ENCODE peak calls at places on chromosomes 1 and 21, in ten cellular contexts. P, Y, B, V, D, L, A, Z, C and W are unnamed samples.

GRCh38 chr1:213523781-213524398 is 463.9 kb upstream of the PROX1 start:
- DNase-seq in P (no peak), Y (no peak), B (no peak), V (no peak), D (no peak), L (no peak), A (no peak), Z (no peak), C (no peak), W (no peak)

GRCh38 chr1:17569200-17570139 is 30.0 kb downstream of the ARHGEF10L start:
- DNase-seq in P (peak; percentile 91), Y (peak; percentile 61), B (peak; percentile 91), V (no peak), D (peak; percentile 95), L (peak; percentile 99), A (no peak), Z (peak; percentile 76), C (no peak), W (peak; percentile 86)

GRCh38 chr1:21550097-21550496 is 40.9 kb downstream of the ALPL start:
- DNase-seq in P (peak; percentile 6), Y (no peak), B (no peak), V (no peak), D (no peak), L (no peak), A (no peak), Z (no peak), C (no peak), W (no peak)

GRCh38 chr1:227490001-227490400 is 73.4 kb upstream of the ZNF678 start:
- DNase-seq in P (no peak), Y (no peak), B (no peak), V (no peak), D (no peak), L (no peak), A (no peak), Z (no peak), C (no peak), W (no peak)

GRCh38 chr1:18396247-18396646 is 84.5 kb upstream of the KLHDC7A start:
- DNase-seq in P (no peak), Y (no peak), B (peak; percentile 70), V (no peak), D (no peak), L (no peak), A (no peak), Z (no peak), C (peak; percentile 6), W (no peak)

GRCh38 chr1:54277451-54278355 is 77.7 kb downstream of the MRPL37 start:
- DNase-seq in P (peak; percentile 83), Y (no peak), B (no peak), V (no peak), D (peak; percentile 51), L (no peak), A (no peak), Z (no peak), C (no peak), W (no peak)

GRCh38 chr21:38989745-38990423 is 184.2 kb downstream of the ETS2 start:
- DNase-seq in P (peak; percentile 79), Y (peak; percentile 85), B (no peak), V (no peak), D (peak; percentile 85), L (peak; percentile 92), A (no peak), Z (no peak), C (no peak), W (no peak)

GRCh38 chr1:118118469-118118868 is 66.6 kb downstream of the SPAG17 start:
- DNase-seq in P (peak; percentile 72), Y (no peak), B (no peak), V (peak; percentile 45), D (no peak), L (peak; percentile 26), A (no peak), Z (no peak), C (no peak), W (no peak)

GRCh38 chr1:35886606-35887431 is 3.8 kb downstream of the AGO1 start:
- DNase-seq in P (no peak), Y (no peak), B (no peak), V (no peak), D (no peak), L (peak; percentile 69), A (no peak), Z (no peak), C (no peak), W (no peak)

GRCh38 chr1:169367686-169368405 is at the start of the genes BLZF1 and NME7:
- DNase-seq in P (peak; percentile 99), Y (peak; percentile 98), B (peak; percentile 92), V (peak; percentile 95), D (peak; percentile 96), L (peak; percentile 61), A (peak; percentile 99), Z (peak; percentile 94), C (peak; percentile 97), W (peak; percentile 95)

GRCh38 chr1:7319196-7319595 is 451.9 kb upstream of the VAMP3 start:
- DNase-seq in P (no peak), Y (no peak), B (no peak), V (no peak), D (no peak), L (no peak), A (no peak), Z (no peak), C (no peak), W (no peak)

GRCh38 chr1:244732846-244733450 is 80.0 kb downstream of the DESI2 start:
- DNase-seq in P (no peak), Y (no peak), B (no peak), V (no peak), D (no peak), L (no peak), A (peak; percentile 55), Z (no peak), C (no peak), W (no peak)

DNA sequence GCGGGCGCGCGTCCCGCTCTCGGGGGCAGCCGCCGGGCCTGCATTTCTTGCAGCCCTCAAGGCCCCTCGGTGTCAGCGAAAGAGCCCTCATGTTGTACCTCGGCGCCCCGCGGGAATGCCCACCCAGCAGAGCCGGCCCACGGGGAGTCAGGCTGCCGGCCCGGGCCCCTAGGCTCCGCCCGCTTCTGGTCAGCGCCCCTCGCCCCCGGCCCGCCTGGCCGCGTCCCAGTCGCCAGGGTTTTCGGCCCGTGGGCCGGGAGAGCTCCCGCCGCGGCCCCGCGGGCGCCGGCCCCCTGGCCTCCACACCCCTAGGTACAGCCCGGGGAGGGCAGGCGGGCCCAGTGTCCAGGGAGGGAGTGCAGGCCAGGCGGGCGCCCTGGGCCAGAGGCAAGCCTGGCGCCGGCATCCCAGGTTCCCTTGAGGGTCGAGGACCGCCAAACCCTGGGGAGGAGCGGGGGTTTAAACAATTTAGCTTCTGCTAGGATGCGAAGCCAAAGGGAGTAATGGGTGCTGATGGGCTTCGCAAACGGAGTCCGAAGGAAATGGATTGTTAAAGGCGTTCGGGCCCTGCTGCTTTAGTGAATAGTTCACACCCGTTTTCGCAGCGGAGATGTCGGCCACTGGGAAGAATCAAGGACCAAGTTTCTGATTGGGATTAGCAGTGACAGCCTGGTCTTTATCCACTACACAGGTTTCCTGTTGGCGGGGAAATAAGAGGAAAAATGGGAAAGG is 486 bp upstream of the KCNA3 start:
- DNase-seq in P (peak; percentile 45), Y (no peak), B (no peak), V (peak; percentile 70), D (no peak), L (peak; percentile 46), A (peak; percentile 90), Z (peak; percentile 10), C (no peak), W (no peak)
- H3K27ac ChIP-seq in P (no peak overlapping the region), Y (no peak overlapping the region), B (no peak overlapping the region), V (no peak overlapping the region), D (no peak overlapping the region), L (no peak overlapping the region), A (peak overlapping the region; percentile 70), Z (no peak overlapping the region), C (no peak overlapping the region), W (no peak overlapping the region)

DNA sequence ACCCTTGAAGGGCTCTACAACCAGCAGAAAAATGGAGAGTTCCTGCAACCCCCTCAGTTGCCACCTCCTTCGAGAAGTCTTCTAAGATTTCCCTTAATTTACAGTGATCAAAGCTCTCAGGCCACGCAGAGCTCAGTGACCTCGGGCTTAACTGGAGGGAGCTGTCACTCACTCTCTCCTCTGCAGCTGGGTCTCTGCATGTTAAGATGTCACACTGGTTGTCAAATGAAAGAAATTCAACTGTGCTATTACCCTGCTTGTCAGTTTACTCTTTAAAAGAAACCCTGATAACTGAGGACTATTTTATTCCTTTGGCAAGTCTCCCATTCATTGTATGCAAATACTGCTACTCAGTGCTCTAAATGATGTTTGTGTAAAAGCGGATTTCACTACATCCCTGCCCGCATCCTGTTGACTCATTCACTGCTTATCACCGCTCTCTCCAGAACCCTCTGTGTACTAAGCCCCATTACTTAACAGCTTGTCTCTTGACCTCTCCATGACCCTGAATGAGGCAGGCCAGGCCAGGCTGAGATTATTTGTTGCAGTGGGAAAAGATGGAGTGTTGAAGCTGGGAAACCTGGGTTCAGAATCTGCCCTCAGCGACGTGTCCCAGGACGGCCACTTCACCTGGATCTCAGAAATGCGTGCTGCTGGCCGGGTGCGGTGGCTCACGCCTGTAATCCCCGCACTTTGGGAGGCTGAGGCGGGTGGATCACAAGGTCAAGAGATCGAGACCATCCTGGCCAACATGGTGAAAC is 13.7 kb downstream of the DHRS3 start:
- DNase-seq in P (peak; percentile 77), Y (peak; percentile 99), B (peak; percentile 94), V (peak; percentile 22), D (peak; percentile 95), L (peak; percentile 98), A (no peak), Z (peak; percentile 42), C (peak; percentile 94), W (peak; percentile 78)
- H3K27ac ChIP-seq in P (peak overlapping the region; percentile 75), Y (peak overlapping the region; percentile 99), B (peak overlapping the region; percentile 68), V (no peak overlapping the region), D (peak overlapping the region; percentile 61), L (peak overlapping the region; percentile 69), A (peak overlapping the region; percentile 27), Z (peak overlapping the region; percentile 73), C (peak overlapping the region; percentile 97), W (peak overlapping the region; percentile 96)

DNA sequence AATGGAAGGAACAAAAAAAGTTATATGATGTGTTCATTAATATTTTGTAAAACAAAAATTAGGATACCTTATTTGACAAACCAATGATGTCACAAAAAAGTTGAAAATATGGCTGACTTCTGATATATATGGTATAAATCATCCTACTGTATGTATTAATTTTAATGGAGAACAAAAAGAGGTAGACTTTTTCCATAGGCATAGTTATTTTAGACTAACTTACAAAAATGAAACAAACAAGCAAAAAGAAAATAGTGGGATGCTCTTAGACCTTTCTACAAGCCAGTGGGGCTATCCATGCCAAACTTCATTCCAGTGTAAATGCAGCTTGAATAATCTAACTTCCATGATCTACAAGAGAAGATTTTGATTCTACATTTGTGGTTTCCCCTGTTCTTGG is 522 bp upstream of the SPTA1 start:
- DNase-seq in P (no peak), Y (no peak), B (no peak), V (no peak), D (no peak), L (no peak), A (no peak), Z (no peak), C (no peak), W (no peak)
- H3K27ac ChIP-seq in P (no peak overlapping the region), Y (no peak overlapping the region), B (no peak overlapping the region), V (no peak overlapping the region), D (no peak overlapping the region), L (no peak overlapping the region), A (no peak overlapping the region), Z (no peak overlapping the region), C (no peak overlapping the region), W (no peak overlapping the region)

DNA sequence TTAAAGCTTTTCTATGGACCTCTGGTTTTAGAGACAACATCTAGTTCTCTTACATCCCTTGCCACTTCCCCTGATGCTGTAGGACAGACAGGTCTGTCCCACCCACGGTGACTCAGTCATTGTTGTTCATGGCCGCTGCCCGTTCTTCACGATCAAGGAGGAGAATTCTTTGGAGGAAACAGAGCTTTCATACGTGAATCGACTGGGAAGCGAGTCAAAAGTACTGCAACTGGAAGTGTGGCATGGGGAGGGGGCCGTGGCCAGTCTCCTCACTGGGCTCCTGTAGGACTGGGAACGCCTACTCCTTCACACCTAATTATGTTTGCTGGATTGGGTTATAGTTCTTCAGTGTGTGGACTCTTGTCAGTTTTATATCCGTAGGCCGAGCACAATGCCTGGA is 4.4 kb upstream of the SLC37A1 start:
- DNase-seq in P (no peak), Y (no peak), B (no peak), V (no peak), D (no peak), L (no peak), A (no peak), Z (no peak), C (no peak), W (no peak)
- H3K27ac ChIP-seq in P (no peak overlapping the region), Y (no peak overlapping the region), B (peak overlapping the region; percentile 64), V (no peak overlapping the region), D (no peak overlapping the region), L (no peak overlapping the region), A (no peak overlapping the region), Z (no peak overlapping the region), C (no peak overlapping the region), W (no peak overlapping the region)